ENCODE peak calls at places on chromosomes 4 and X, in five cellular contexts. N, B, O, M and V are unnamed samples.

GRCh38 chrX:56233682-56234081 is 1.5 kb downstream of the KLF8 start:
- DNase-seq in N (peak), B (peak), O (peak), M (peak), V (no peak)

GRCh38 chr4:6765703-6766102 is 16.8 kb upstream of the KIAA0232 start:
- DNase-seq in N (no peak), B (no peak), O (no peak), M (no peak), V (no peak)

GRCh38 chr4:180436366-180436765 is 1806.8 kb upstream of the TENM3 start:
- DNase-seq in N (no peak), B (no peak), O (no peak), M (no peak), V (no peak)

GRCh38 chr4:125639182-125639621 is 324.4 kb downstream of the FAT4 start:
- DNase-seq in N (peak), B (no peak), O (no peak), M (peak), V (peak)

GRCh38 chr4:68407868-68408190 is 39.4 kb upstream of the TMPRSS11E start:
- DNase-seq in N (no peak), B (no peak), O (no peak), M (no peak), V (no peak)

GRCh38 chr4:3388461-3389185 is 53.1 kb upstream of the HGFAC start:
- DNase-seq in N (peak), B (no peak), O (peak), M (peak), V (no peak)

GRCh38 chr4:102430511-102430910 is 70.6 kb upstream of the NFKB1 start:
- DNase-seq in N (no peak), B (no peak), O (peak), M (no peak), V (no peak)

GRCh38 chrX:19065535-19065934 is 56.7 kb downstream of the ADGRG2 start:
- DNase-seq in N (no peak), B (no peak), O (no peak), M (no peak), V (no peak)

GRCh38 chrX:21586001-21586400 is 72.1 kb downstream of the KLHL34 start:
- DNase-seq in N (no peak), B (no peak), O (no peak), M (no peak), V (no peak)

GRCh38 chr4:127783026-127783769 is 1.1 kb downstream of the HSPA4L start:
- DNase-seq in N (no peak), B (no peak), O (peak), M (peak), V (peak)

GRCh38 chr4:140924761-140925392 is 168.7 kb upstream of the TBC1D9 start:
- DNase-seq in N (no peak), B (no peak), O (no peak), M (no peak), V (no peak)

GRCh38 chr4:88807499-88807898 is 109.9 kb upstream of the NAP1L5 start:
- DNase-seq in N (peak), B (no peak), O (no peak), M (no peak), V (no peak)

GRCh38 chr4:168408620-168409019 is 71.7 kb downstream of the DDX60L start:
- DNase-seq in N (peak), B (no peak), O (peak), M (peak), V (no peak)

GRCh38 chrX:39262641-39263040 is 461.4 kb downstream of the MID1IP1 start:
- DNase-seq in N (no peak), B (no peak), O (no peak), M (no peak), V (no peak)

GRCh38 chr4:153427363-153428071 is 38.6 kb upstream of the TMEM131L start:
- DNase-seq in N (no peak), B (no peak), O (peak), M (no peak), V (no peak)

GRCh38 chr4:109079177-109079576 is 223.3 kb downstream of the COL25A1 start:
- DNase-seq in N (no peak), B (no peak), O (peak), M (no peak), V (no peak)

GRCh38 chrX:18309401-18309800 is 45.1 kb downstream of the SCML2 start:
- DNase-seq in N (no peak), B (no peak), O (no peak), M (no peak), V (no peak)

GRCh38 chrX:124455966-124456365 is 109.6 kb downstream of the SH2D1A start:
- DNase-seq in N (no peak), B (no peak), O (no peak), M (no peak), V (no peak)

GRCh38 chr4:185508162-185508561 is 27.1 kb downstream of the PDLIM3 start:
- DNase-seq in N (peak), B (no peak), O (no peak), M (no peak), V (no peak)

GRCh38 chr4:98661356-98662054 is 3.1 kb upstream of the TSPAN5 start:
- DNase-seq in N (no peak), B (no peak), O (no peak), M (no peak), V (no peak)

GRCh38 chrX:10048076-10048475 is 80.9 kb downstream of the CLDN34 start:
- DNase-seq in N (no peak), B (no peak), O (peak), M (no peak), V (no peak)

GRCh38 chr4:143438710-143439109 is 74.8 kb upstream of the SMARCA5 start:
- DNase-seq in N (no peak), B (no peak), O (no peak), M (no peak), V (no peak)

GRCh38 chr4:153488719-153489384 is 22.7 kb downstream of the TMEM131L start:
- DNase-seq in N (no peak), B (no peak), O (peak), M (no peak), V (no peak)

GRCh38 chr4:83535520-83535944 is 376 bp upstream of the GPAT3 start:
- DNase-seq in N (no peak), B (peak), O (peak), M (peak), V (peak)

GRCh38 chr4:6834867-6835266 is 52.3 kb downstream of the KIAA0232 start:
- DNase-seq in N (peak), B (no peak), O (peak), M (no peak), V (no peak)

GRCh38 chr4:23878912-23879732 is 10.7 kb downstream of the PPARGC1A start:
- DNase-seq in N (no peak), B (no peak), O (no peak), M (peak), V (no peak)

GRCh38 chrX:155957843-155958242 is 39.7 kb upstream of the IL9R start:
- DNase-seq in N (no peak), B (no peak), O (no peak), M (no peak), V (no peak)

GRCh38 chr4:147754037-147754445 is 22.2 kb downstream of the ARHGAP10 start:
- DNase-seq in N (no peak), B (no peak), O (peak), M (no peak), V (no peak)

GRCh38 chr4:21946858-21947257 is 1.7 kb downstream of the KCNIP4 start:
- DNase-seq in N (no peak), B (no peak), O (no peak), M (no peak), V (peak)

GRCh38 chrX:134338527-134338926 is 101.5 kb downstream of the CCDC160 start:
- DNase-seq in N (no peak), B (no peak), O (no peak), M (no peak), V (no peak)

GRCh38 chr4:93066746-93067145 is 761.8 kb upstream of the ATOH1 start:
- DNase-seq in N (peak), B (no peak), O (no peak), M (no peak), V (no peak)

GRCh38 chrX:23127586-23127985 is 127.8 kb downstream of the DDX53 start:
- DNase-seq in N (no peak), B (no peak), O (no peak), M (no peak), V (no peak)

DNA sequence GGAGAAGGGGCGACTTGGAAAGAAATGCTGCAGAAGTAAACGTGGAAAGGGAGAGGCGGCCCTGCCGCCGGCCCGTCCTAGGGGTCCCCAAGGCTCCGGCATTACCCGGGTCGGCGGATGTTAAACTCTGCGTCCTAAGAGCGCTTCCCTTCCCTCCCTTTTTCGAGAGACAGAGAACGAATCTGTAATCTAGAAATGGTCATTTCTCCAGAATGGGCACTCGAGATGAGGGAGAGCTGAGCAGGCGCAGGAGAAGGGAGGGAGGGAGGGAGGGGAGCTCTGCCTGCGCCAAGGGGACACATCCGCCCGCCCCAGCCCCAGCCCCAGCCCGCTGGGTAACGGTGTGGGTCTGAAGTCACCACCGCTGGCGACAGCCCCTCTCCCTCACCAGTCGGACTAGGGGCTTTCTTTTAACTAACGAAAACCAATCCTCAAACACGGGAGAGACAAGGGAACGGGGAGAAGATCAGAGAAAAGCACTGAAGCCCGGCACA is 1.7 kb downstream of the HCFC1 start:
- DNase-seq in N (no peak), B (no peak), O (peak), M (no peak), V (no peak)
- H3K4me3 ChIP-seq in N (peak), B (peak), O (peak), M (peak), V (peak)

GRCh38 chr4:132596186-132596585 is 552.9 kb upstream of the PCDH10 start:
- DNase-seq in N (no peak), B (no peak), O (no peak), M (no peak), V (no peak)

GRCh38 chr4:132587626-132588025 is 561.5 kb upstream of the PCDH10 start:
- DNase-seq in N (peak), B (no peak), O (peak), M (no peak), V (no peak)

GRCh38 chr4:132593717-132594400 is 555.2 kb upstream of the PCDH10 start:
- DNase-seq in N (no peak), B (no peak), O (peak), M (no peak), V (no peak)

GRCh38 chr4:132592340-132592739 is 556.8 kb upstream of the PCDH10 start:
- DNase-seq in N (no peak), B (no peak), O (no peak), M (no peak), V (no peak)

DNA sequence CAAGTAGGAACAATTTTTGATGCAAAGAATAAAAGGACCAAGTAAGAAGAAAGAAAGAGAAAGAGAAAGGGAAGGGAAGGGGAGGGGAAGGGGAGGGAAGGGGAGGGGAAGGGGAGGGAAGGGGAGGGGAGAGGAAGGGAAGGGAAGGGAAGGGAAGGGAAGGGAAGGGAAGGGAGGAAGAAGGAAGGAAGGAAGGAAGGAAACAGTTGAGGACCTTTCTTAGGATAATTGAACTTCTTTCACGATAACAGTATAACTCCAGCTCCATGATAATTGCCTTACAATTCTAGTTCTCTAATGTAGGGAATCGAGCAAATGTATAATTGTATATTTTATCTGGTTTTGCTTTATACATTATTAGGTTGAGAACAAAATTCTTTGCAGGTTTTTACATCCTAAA is 556.2 kb upstream of the PCDH10 start:
- DNase-seq in N (no peak), B (no peak), O (no peak), M (no peak), V (no peak)
- H3K4me3 ChIP-seq in N (no peak), B (no peak), O (no peak), M (no peak), V (no peak)

GRCh38 chr4:163280703-163281519 is 51.5 kb downstream of the NPY1R start:
- DNase-seq in N (no peak), B (no peak), O (no peak), M (no peak), V (no peak)
- H3K4me3 ChIP-seq in N (no peak), B (no peak), O (no peak), M (no peak), V (no peak)

GRCh38 chrX:54045563-54046228 is 1.4 kb upstream of the PHF8 start:
- DNase-seq in N (no peak), B (no peak), O (no peak), M (no peak), V (no peak)
- H3K4me3 ChIP-seq in N (no peak), B (no peak), O (no peak), M (no peak), V (no peak)

GRCh38 chr4:2059034-2059725 is at the start of gene NAT8L:
- DNase-seq in N (no peak), B (no peak), O (no peak), M (peak), V (peak)

GRCh38 chr4:2059726-2060577 is 825 bp downstream of the NAT8L start:
- DNase-seq in N (no peak), B (no peak), O (no peak), M (peak), V (no peak)

GRCh38 chr4:2060578-2061207 is 1.6 kb downstream of the NAT8L start:
- DNase-seq in N (no peak), B (no peak), O (no peak), M (peak), V (no peak)

GRCh38 chr4:2057382-2058065 is 1.6 kb upstream of the NAT8L start:
- DNase-seq in N (no peak), B (no peak), O (no peak), M (no peak), V (no peak)

DNA sequence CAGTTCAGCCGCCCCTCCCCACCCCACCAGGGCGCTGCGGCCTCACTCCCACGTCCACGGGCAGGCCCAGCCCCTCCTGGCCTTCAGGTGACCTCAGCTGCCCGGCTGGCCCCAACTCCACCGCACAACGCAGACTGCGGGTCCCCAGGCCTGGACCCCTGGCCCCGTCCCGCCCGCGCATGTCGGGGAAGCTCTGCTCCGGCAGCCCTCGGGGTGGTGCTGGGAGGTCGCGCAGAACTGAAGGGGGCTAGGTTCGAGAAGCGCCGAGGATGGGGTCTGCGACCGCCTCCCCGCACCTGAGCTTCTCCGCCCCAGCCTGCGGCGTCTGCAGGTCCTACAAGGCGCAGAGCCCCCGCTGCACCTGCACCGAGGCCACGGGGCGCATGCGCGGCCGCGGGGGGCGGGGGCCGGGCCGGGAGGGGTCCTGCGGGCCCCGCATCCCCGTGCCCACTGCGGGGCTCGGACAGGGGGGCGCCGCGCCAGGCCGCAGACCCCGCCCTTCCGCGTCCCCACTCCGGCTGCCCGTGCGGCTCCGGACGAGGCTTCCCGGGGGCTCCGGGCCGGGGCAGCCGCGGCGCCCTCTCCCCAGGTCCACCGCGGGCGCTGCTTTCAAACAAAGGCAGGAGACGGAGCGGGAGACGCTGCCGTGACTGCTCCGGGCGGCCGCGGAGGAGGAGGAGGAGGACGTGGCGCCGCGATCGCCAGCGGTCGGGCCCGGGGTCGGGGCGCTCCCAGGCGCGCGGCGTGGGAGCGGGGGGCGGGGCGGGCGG is 678 bp upstream of the NAT8L start:
- DNase-seq in N (no peak), B (no peak), O (no peak), M (peak), V (peak)
- H3K4me3 ChIP-seq in N (peak), B (peak), O (no peak), M (peak), V (peak)

GRCh38 chr4:100240008-100240407 is 49.7 kb upstream of the DDIT4L start:
- DNase-seq in N (no peak), B (no peak), O (peak), M (no peak), V (no peak)
- H3K4me3 ChIP-seq in N (no peak), B (no peak), O (no peak), M (no peak), V (no peak)

DNA sequence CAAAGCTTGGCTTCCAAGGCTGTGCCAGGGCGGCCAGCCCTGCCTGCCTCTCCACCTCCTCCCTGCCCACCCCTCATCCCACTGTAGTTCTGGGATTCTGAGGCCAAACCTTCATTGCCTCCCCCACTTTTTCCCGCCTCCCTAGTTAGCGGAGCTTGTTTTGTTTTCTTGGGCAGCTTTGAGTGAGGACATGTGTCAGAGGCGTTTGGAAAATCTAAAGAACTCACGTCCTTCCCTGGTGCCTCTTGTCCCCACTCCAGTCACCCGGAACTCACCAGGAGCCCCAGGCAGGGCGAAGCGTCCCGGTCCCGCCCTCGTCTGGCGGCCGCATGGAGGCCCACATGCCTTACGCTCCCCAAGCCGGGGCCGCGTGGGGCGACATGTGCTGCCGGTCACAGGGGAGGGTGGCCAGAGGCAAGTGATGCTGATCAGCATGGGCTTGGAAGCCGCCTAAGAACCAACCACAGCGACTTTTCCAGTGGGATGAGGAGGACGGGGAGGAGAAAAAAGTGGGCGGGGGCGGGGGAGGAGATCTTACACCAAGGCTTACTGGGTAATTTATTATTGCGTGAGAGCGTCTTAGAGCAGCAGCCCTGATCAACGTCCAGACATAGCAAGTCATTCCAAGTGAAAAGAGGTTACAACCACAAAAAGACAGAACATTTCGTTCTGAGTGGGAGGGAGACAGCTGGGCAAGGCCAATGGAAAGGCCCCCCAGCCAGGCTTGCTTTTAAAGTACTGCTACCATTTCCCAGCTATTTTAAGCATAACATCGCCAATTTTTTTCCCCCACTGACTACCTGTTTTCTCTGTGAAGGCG is 48.5 kb downstream of the PRPS1 start:
- DNase-seq in N (no peak), B (peak), O (peak), M (peak), V (peak)
- H3K4me3 ChIP-seq in N (peak), B (peak), O (peak), M (no peak), V (peak)

GRCh38 chrX:72714471-72714916 is 388 bp upstream of the PHKA1 start:
- DNase-seq in N (peak), B (no peak), O (peak), M (peak), V (peak)

GRCh38 chrX:72712094-72712755 is 1.9 kb downstream of the PHKA1 start:
- DNase-seq in N (no peak), B (no peak), O (peak), M (no peak), V (no peak)

GRCh38 chrX:72715546-72715945 is 1.4 kb upstream of the PHKA1 start:
- DNase-seq in N (no peak), B (no peak), O (no peak), M (no peak), V (no peak)

GRCh38 chrX:72716766-72717165 is 2.7 kb upstream of the PHKA1 start:
- DNase-seq in N (no peak), B (no peak), O (no peak), M (no peak), V (no peak)

GRCh38 chrX:72713130-72713529 is 976 bp downstream of the PHKA1 start:
- DNase-seq in N (no peak), B (no peak), O (no peak), M (no peak), V (no peak)
- H3K4me3 ChIP-seq in N (peak), B (no peak), O (peak), M (peak), V (peak)